ENCODE peak calls at places on chromosomes 4 and X, in nine cellular contexts. E is esophagus muscularis mucosa, R is heart left ventricle, F is lower lobe of right lung, N is kidney, W is H9, Q is fibroblast of lung, S is Peyer's patch, Z is endothelial cell of umbilical vein. A is an unnamed sample.

GRCh38 chrX:14865201-14865600 is 7.7 kb downstream of the FANCB start:
- DNase-seq in Q (peak; percentile 28), N (no peak), W (no peak), R (no peak), Z (peak; percentile 19), S (no peak), F (no peak), E (no peak), A (no peak)

GRCh38 chr4:38976308-38976707 is 55.9 kb downstream of the TMEM156 start:
- DNase-seq in Z (no peak), E (no peak), N (no peak), R (no peak), S (no peak), F (no peak), W (no peak), Q (no peak), A (no peak)

GRCh38 chrX:133314297-133314696 is 96.1 kb upstream of the TFDP3 start:
- DNase-seq in Z (no peak), F (no peak), Q (no peak), E (no peak), W (no peak), R (no peak), N (no peak), S (no peak), A (no peak)

GRCh38 chrX:38701073-38701472 is 100.2 kb upstream of the MID1IP1 start:
- DNase-seq in Q (no peak), S (no peak), F (no peak), N (no peak), E (no peak), W (no peak), Z (no peak), R (no peak), A (peak; percentile 48)

GRCh38 chrX:121260568-121261240 is 213.3 kb downstream of the GLUD2 start:
- DNase-seq in N (no peak), Q (no peak), S (no peak), E (no peak), R (no peak), Z (no peak), F (no peak), W (no peak), A (no peak)

GRCh38 chrX:97860206-97860605 is 976.5 kb downstream of the RPA4 start:
- DNase-seq in F (no peak), Z (peak; percentile 59), S (no peak), E (no peak), Q (peak; percentile 47), W (no peak), R (no peak), N (no peak), A (no peak)

GRCh38 chr4:169068423-169068822 is 58.4 kb upstream of the CBR4 start:
- DNase-seq in S (no peak), R (no peak), Z (no peak), F (no peak), Q (no peak), W (peak; percentile 45), N (no peak), E (no peak), A (peak; percentile 61)

GRCh38 chrX:10929747-10930146 is 181.4 kb upstream of the HCCS start:
- DNase-seq in Z (no peak), E (no peak), W (no peak), R (no peak), F (no peak), Q (no peak), S (no peak), N (no peak), A (no peak)

GRCh38 chrX:65726708-65727107 is 59.3 kb downstream of the MSN start:
- DNase-seq in N (no peak), F (no peak), S (no peak), W (peak; percentile 33), Z (no peak), R (no peak), E (no peak), Q (no peak), A (peak; percentile 47)

GRCh38 chr4:176927664-176928063 is 134.9 kb upstream of the VEGFC start:
- DNase-seq in Q (peak; percentile 83), F (no peak), S (no peak), R (no peak), E (no peak), N (no peak), W (no peak), Z (peak; percentile 24), A (no peak)

GRCh38 chr4:673349-674091 is 556 bp downstream of the ATP5ME start:
- DNase-seq in Q (no peak), E (no peak), S (peak; percentile 80), N (peak; percentile 81), Z (peak; percentile 21), W (no peak), R (peak; percentile 67), F (peak; percentile 81), A (no peak)

GRCh38 chr4:534101-534575 is 35.1 kb downstream of the PIGG start:
- DNase-seq in Z (no peak), W (no peak), N (peak; percentile 60), R (no peak), S (no peak), Q (no peak), F (no peak), E (no peak), A (no peak)

GRCh38 chrX:19865567-19866363 is 21.6 kb downstream of the SH3KBP1 start:
- DNase-seq in Z (no peak), Q (no peak), N (no peak), R (no peak), S (no peak), E (no peak), F (no peak), W (no peak), A (no peak)

GRCh38 chr4:118740869-118741268 is 55.7 kb downstream of the METTL14 start:
- DNase-seq in R (no peak), N (no peak), W (no peak), S (no peak), F (no peak), Z (no peak), E (no peak), Q (peak; percentile 66), A (no peak)

GRCh38 chr4:163816494-163816893 is 322.0 kb downstream of the TMA16 start:
- DNase-seq in R (no peak), Z (no peak), W (no peak), Q (no peak), E (no peak), S (no peak), F (no peak), N (no peak), A (no peak)

GRCh38 chrX:57902633-57903032 is 7.6 kb downstream of the ZXDA start:
- DNase-seq in E (no peak), W (no peak), N (no peak), R (no peak), S (no peak), F (no peak), Q (no peak), Z (no peak), A (no peak)

GRCh38 chr4:161791796-161792556 is 371.8 kb downstream of the FSTL5 start:
- DNase-seq in N (peak; percentile 53), F (no peak), E (no peak), Z (no peak), R (no peak), Q (no peak), W (no peak), S (no peak), A (no peak)

GRCh38 chr4:19803406-19803805 is 448.3 kb upstream of the SLIT2 start:
- DNase-seq in Z (peak; percentile 9), S (no peak), W (no peak), E (no peak), N (no peak), R (no peak), Q (no peak), F (no peak), A (no peak)

GRCh38 chr4:5033266-5033945 is 14.1 kb upstream of the CYTL1 start:
- DNase-seq in Q (no peak), F (no peak), Z (peak; percentile 88), W (no peak), S (no peak), E (no peak), R (peak; percentile 48), N (no peak), A (no peak)

GRCh38 chr4:71009796-71010588 is 16.5 kb downstream of the DCK start:
- DNase-seq in N (no peak), W (no peak), S (no peak), Q (peak; percentile 70), R (no peak), F (no peak), Z (peak; percentile 67), E (no peak), A (no peak)
- TF ChIP-seq CTCF in N (peak; percentile 55), W (peak; percentile 82), S (peak; percentile 71), Q (peak; percentile 53), R (peak; percentile 74), F (peak; percentile 66), Z (peak; percentile 47), E (peak; percentile 64), A (peak; percentile 83)

GRCh38 chrX:136190038-136190437 is 42.7 kb downstream of the FHL1 start:
- DNase-seq in Z (no peak), E (no peak), F (no peak), Q (no peak), S (no peak), R (no peak), W (no peak), N (no peak), A (no peak)

GRCh38 chrX:136189222-136189621 is 41.9 kb downstream of the FHL1 start:
- DNase-seq in Z (peak; percentile 86), N (no peak), W (no peak), S (no peak), Q (no peak), E (no peak), F (no peak), R (peak; percentile 68), A (no peak)

GRCh38 chrX:136192135-136192534 is 44.8 kb downstream of the FHL1 start:
- DNase-seq in R (no peak), E (no peak), F (no peak), S (no peak), Q (no peak), W (no peak), Z (no peak), N (no peak), A (no peak)

GRCh38 chrX:136192839-136193414 is 45.6 kb downstream of the FHL1 start:
- DNase-seq in N (no peak), R (no peak), E (no peak), F (no peak), Z (no peak), W (no peak), S (no peak), Q (no peak), A (no peak)

GRCh38 chrX:136191171-136191570 is 43.8 kb downstream of the FHL1 start:
- DNase-seq in N (no peak), S (no peak), W (no peak), Z (peak; percentile 65), R (no peak), Q (no peak), F (no peak), E (no peak), A (no peak)
- H3K27ac ChIP-seq in N (peak overlapping the region; percentile 55), S (peak overlapping the region; percentile 52), W (no peak overlapping the region), Z (no peak overlapping the region), R (peak overlapping the region; percentile 88), Q (no peak overlapping the region), F (no peak overlapping the region), E (peak overlapping the region; percentile 99), A (no peak overlapping the region)

GRCh38 chr4:145301386-145302080 is 121.1 kb upstream of the OTUD4 start:
- DNase-seq in Q (no peak), N (no peak), R (no peak), S (no peak), W (no peak), F (no peak), E (no peak), Z (no peak), A (no peak)
- H3K4me1 ChIP-seq in Q (peaks cover 2% of the 10 kb centered on the region), N (no peaks in the 10 kb centered on the region), R (peaks cover 5% of the 10 kb centered on the region), S (no peaks in the 10 kb centered on the region), W (no peaks in the 10 kb centered on the region), F (no peaks in the 10 kb centered on the region), E (no peaks in the 10 kb centered on the region), Z (no peaks in the 10 kb centered on the region), A (no peaks in the 10 kb centered on the region)

GRCh38 chr4:142567199-142567598 is 278.9 kb downstream of the INPP4B start:
- DNase-seq in F (no peak), R (no peak), W (peak; percentile 57), N (no peak), S (peak; percentile 51), Q (no peak), Z (no peak), E (no peak), A (peak; percentile 72)
- TF ChIP-seq CTCF in F (no peak), R (no peak), W (peak; percentile 48), N (no peak), S (no peak), Q (no peak), Z (no peak), E (no peak), A (peak; percentile 54)